ENCODE peak calls at places on chromosome 11, in eight cellular contexts. E is WTC11, F is cardiac fibroblast, H is fibroblast of lung, X is AG09309, T is left lung, U is progenitor cell of endocrine pancreas, Q is GM10248. Z is an unnamed sample.

GRCh38 chr11:111573821-111574249 is 28.4 kb upstream of the SIK2 start:
- DNase-seq in E (no peak), T (no peak), H (peak), Q (no peak), U (no peak), F (no peak), X (no peak), Z (no peak)

GRCh38 chr11:112780351-112781043 is 180.7 kb upstream of the NCAM1 start:
- DNase-seq in U (no peak), E (no peak), X (no peak), F (peak), T (no peak), Q (no peak), H (no peak), Z (no peak)

GRCh38 chr11:124886978-124887666 is 10.5 kb downstream of the ROBO4 start:
- DNase-seq in X (no peak), H (no peak), E (no peak), F (no peak), Q (no peak), U (no peak), T (no peak), Z (no peak)

GRCh38 chr11:117700551-117700950 is 96.5 kb downstream of the DSCAML1 start:
- DNase-seq in T (no peak), U (no peak), E (no peak), Q (no peak), H (no peak), F (no peak), X (no peak), Z (no peak)

GRCh38 chr11:36459046-36459445 is 51.0 kb downstream of the TRAF6 start:
- DNase-seq in T (no peak), Q (no peak), E (no peak), H (no peak), F (no peak), U (no peak), X (no peak), Z (no peak)

GRCh38 chr11:77130763-77131513 is 2.9 kb downstream of the MYO7A start:
- DNase-seq in U (no peak), T (no peak), F (no peak), E (no peak), H (peak), Q (no peak), X (no peak), Z (no peak)

GRCh38 chr11:47158242-47158641 is 18.4 kb downstream of the ARFGAP2 start:
- DNase-seq in U (no peak), F (no peak), X (no peak), Q (no peak), T (no peak), E (no peak), H (no peak), Z (no peak)

GRCh38 chr11:103631841-103632240 is 404.6 kb upstream of the DDI1 start:
- DNase-seq in X (no peak), Q (no peak), H (peak), U (no peak), F (peak), E (no peak), T (no peak), Z (no peak)

GRCh38 chr11:116853461-116854073 is 16.1 kb upstream of the APOA1 start:
- DNase-seq in H (peak), Q (peak), X (peak), T (no peak), E (no peak), U (no peak), F (peak), Z (peak)

GRCh38 chr11:75189911-75190310 is 39.0 kb downstream of the SLCO2B1 start:
- DNase-seq in F (no peak), Q (no peak), X (no peak), T (no peak), E (no peak), U (no peak), H (no peak), Z (no peak)

GRCh38 chr11:116691779-116692178 is 81.0 kb downstream of the BUD13 start:
- DNase-seq in U (peak), T (no peak), Q (peak), H (peak), F (peak), E (peak), X (no peak), Z (peak)

GRCh38 chr11:19410032-19410431 is 169.3 kb upstream of the E2F8 start:
- DNase-seq in F (no peak), T (no peak), U (no peak), E (no peak), Q (peak), X (no peak), H (no peak), Z (no peak)

GRCh38 chr11:17012712-17013547 is 1.3 kb downstream of the PLEKHA7 start:
- DNase-seq in H (peak), U (peak), E (peak), Q (no peak), F (peak), X (peak), T (peak), Z (no peak)

GRCh38 chr11:70159612-70160570 is 43.2 kb upstream of the FADD start:
- DNase-seq in X (peak), H (peak), U (no peak), Q (no peak), T (peak), F (no peak), E (no peak), Z (no peak)

GRCh38 chr11:133710681-133711240 is 134.6 kb downstream of the SPATA19 start:
- DNase-seq in T (no peak), U (no peak), Q (no peak), E (no peak), H (no peak), X (no peak), F (no peak), Z (no peak)

GRCh38 chr11:7278314-7278917 is 26.7 kb downstream of the SYT9 start:
- DNase-seq in F (peak), T (no peak), H (peak), X (peak), U (no peak), Q (peak), E (peak), Z (peak)
- TF ChIP-seq CTCF in F (peak), T (peak), H (peak), X (peak), U (peak), Q (peak), E (no peak), Z (peak)

GRCh38 chr11:44985721-44986120 is 35.0 kb upstream of the TP53I11 start:
- DNase-seq in Q (no peak), H (no peak), F (no peak), T (no peak), U (no peak), E (no peak), X (no peak), Z (no peak)
- TF ChIP-seq CTCF in Q (no peak), H (no peak), F (no peak), T (no peak), U (no peak), E (no peak), X (no peak), Z (no peak)

DNA sequence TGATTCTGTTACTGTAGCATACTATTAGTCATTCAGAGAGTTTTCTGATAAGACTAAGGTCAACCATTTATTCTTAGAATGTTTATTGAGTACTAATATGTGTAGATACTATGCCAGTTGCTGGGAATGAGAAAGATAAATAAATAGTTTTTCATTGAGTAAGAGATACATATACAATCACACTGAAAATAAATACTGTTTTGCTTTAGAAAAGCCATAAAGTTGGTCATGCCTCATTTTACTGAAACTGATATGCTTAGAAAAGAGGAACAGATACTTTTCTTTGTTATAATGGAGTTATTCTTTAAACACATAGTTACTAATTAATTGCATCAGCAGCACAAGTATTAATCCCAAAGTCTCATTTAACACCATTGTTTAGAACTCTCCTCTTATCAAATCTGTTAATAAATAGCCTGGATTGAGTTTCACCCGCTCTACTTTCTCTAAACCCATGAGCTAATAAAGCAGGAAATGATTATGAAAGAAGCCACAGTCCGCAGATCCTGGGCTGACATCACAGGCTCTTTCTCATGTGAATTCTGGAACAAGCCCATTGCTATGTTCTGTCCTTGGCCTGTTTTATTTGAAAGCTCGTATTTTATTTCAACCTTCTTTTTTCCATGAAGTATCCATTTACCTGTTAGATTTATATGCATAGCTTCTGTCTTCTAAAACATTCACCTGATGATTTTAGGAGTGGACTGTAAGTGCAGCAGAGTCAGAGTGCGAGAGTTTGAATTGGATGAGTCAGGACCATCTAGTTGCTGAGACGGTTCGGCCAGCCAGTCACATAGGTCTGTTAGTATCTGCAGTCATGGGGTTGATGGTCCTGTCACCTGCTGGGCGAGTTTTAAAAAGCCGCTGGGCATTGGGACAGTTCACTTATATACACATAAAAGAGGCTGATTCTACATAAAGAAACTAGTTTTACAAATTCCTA is 35.5 kb downstream of the PIWIL4 start:
- DNase-seq in F (peak), E (peak), T (no peak), U (no peak), Q (peak), H (peak), X (no peak), Z (peak)
- TF ChIP-seq CTCF in F (peak), E (no peak), T (peak), U (no peak), Q (peak), H (peak), X (no peak), Z (peak)

DNA sequence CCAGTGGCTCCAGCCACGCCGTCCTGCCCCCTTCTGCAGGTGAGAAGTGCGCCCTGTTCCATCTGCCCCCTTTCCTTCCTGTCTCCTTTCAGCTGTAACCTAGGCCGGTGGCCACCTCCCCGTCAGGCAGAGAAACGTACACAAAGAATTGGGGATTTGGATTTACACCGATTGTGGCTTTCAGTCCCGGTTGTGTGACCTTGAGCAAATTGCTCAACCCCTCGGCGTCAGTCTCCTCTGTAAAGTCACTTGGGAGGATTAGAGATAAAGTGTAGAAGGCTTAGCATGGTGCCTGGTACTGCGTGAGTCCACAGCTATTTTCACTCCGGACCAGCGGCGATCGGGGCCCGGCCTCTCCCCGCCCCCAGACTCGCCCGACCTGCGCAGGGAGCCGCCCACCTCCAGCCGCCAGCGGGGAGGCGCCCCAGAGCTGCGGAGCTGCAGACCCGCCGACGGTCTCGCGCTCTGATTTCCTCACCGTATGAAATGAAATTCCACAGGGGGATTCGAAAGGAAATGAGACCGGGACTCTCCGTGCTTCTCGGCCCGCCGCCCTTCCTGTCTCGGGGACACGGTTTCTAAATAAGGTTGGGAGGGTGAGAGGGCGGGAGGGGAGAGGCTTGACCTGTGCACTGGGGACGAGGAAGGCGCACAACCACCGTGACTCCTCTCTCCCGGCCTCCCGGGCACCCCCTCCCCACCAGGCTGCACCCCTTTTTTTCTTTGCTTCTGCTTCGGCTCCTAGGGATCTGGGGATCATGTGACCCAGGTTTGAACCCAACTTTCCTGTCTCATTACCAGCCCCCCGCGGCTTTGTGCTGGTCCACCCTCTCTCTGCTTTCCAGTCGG is 703 bp upstream of the FZD4 start:
- DNase-seq in Q (peak), T (peak), U (peak), X (no peak), H (peak), F (peak), E (peak), Z (peak)
- TF ChIP-seq CTCF in Q (peak), T (no peak), U (peak), X (no peak), H (no peak), F (peak), E (no peak), Z (peak)

DNA sequence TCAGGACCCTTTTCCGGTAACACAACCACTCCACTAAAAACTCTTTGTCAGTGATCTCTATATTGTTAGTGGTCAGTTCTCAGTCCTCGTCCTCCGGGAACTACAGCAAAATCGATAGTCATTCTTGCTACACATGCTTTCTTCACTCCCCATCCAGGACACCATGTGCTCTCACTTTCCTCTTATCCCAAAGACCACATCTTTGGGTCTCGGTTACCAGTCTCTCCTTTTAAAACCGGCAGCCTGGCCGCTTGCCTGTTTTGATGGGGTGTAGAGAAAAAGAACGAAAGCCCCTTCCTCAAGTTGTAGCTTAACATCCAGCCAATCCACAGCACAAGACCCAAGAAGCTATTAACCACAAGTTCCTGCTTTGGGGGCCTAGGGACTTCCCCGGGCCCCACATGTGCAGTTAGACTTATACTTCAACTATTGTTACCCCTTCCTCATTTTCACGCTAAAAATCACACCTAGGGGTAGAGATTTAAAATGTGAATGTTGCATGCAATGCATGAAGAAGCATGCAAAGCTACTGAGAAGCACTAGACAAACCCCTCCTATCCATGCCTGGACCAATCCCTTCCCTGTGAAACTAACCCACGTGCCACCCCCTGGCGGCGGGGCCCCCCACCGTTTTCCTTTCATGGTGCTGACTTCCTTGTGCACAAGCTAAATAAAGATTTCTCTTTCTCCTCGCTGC is 1.5 kb upstream of the TOLLIP start:
- DNase-seq in T (no peak), E (no peak), F (no peak), X (no peak), Q (peak), H (no peak), U (no peak), Z (no peak)
- TF ChIP-seq CTCF in T (no peak), E (no peak), F (no peak), X (no peak), Q (no peak), H (no peak), U (no peak), Z (no peak)

Z was measured in MM.1S.